ENCODE peak calls at places on chromosomes 11 and 22, in nine cellular contexts. H is H7; J is HuH-7; M is testis; V is NCI-H345; I is IMR-90; Y is stimulated activated CD4-positive, alpha-beta T cell treated with anti-CD3 and anti-CD28 coated beads, Interleukin-2, amount 100 ng/mL, for 48 hours; N is EH; Z is choroid plexus epithelial cell. P is an unnamed sample.

GRCh38 chr11:109845437-109845836 is 247.8 kb upstream of the ZC3H12C start:
- DNase-seq in H (no peak), J (no peak), M (no peak), V (no peak), I (no peak), Y (no peak), N (peak), Z (peak), P (no peak)

GRCh38 chr11:68163691-68164090 is 42.5 kb upstream of the CHKA start:
- DNase-seq in H (no peak), J (no peak), M (no peak), V (no peak), I (no peak), Y (no peak), N (no peak), Z (no peak), P (no peak)

GRCh38 chr11:44613081-44613628 is 47.7 kb downstream of the CD82 start:
- DNase-seq in H (no peak), J (no peak), M (no peak), V (no peak), I (no peak), Y (no peak), N (no peak), Z (no peak), P (no peak)

GRCh38 chr22:23751441-23751996 is 607 bp upstream of the ZNF70 start:
- DNase-seq in H (peak), J (peak), M (peak), V (peak), I (no peak), Y (no peak), N (no peak), Z (no peak), P (no peak)

GRCh38 chr22:42560381-42560780 is 6.6 kb downstream of the SERHL2 start:
- DNase-seq in H (peak), J (no peak), M (no peak), V (no peak), I (no peak), Y (no peak), N (no peak), Z (no peak), P (no peak)

GRCh38 chr11:65920035-65920802 is 993 bp downstream of the DRAP1 start:
- DNase-seq in H (no peak), J (no peak), M (peak), V (no peak), I (no peak), Y (no peak), N (no peak), Z (no peak), P (no peak)

GRCh38 chr11:12156301-12157140 is 46.1 kb downstream of the MICAL2 start:
- DNase-seq in H (no peak), J (no peak), M (peak), V (no peak), I (no peak), Y (no peak), N (no peak), Z (no peak), P (no peak)

GRCh38 chr11:47415091-47415854 is 6.9 kb downstream of the SLC39A13 start:
- DNase-seq in H (no peak), J (no peak), M (no peak), V (no peak), I (no peak), Y (no peak), N (no peak), Z (no peak), P (no peak)

GRCh38 chr11:20131744-20132666 is 28.3 kb downstream of the DBX1 start:
- DNase-seq in H (peak), J (peak), M (peak), V (no peak), I (peak), Y (peak), N (peak), Z (peak), P (peak)

GRCh38 chr11:44939673-44940072 is 11.0 kb downstream of the TP53I11 start:
- DNase-seq in H (peak), J (no peak), M (no peak), V (no peak), I (no peak), Y (no peak), N (peak), Z (no peak), P (peak)

GRCh38 chr11:131944709-131945108 is 574.3 kb downstream of the NTM start:
- DNase-seq in H (no peak), J (no peak), M (no peak), V (no peak), I (peak), Y (no peak), N (no peak), Z (peak), P (no peak)

GRCh38 chr11:84719935-84720577 is 907.1 kb downstream of the DLG2 start:
- DNase-seq in H (peak), J (no peak), M (no peak), V (peak), I (no peak), Y (no peak), N (no peak), Z (no peak), P (peak)

GRCh38 chr11:66335531-66336233 is 552 bp downstream of the RIN1 start:
- DNase-seq in H (peak), J (no peak), M (no peak), V (no peak), I (peak), Y (no peak), N (peak), Z (peak), P (peak)

GRCh38 chr22:22047776-22048175 is 65.2 kb upstream of the TOP3B start:
- DNase-seq in H (no peak), J (no peak), M (no peak), V (no peak), I (no peak), Y (no peak), N (no peak), Z (no peak), P (no peak)

GRCh38 chr22:31753005-31753633 is 700 bp upstream of the DEPDC5 start:
- DNase-seq in H (peak), J (peak), M (peak), V (no peak), I (no peak), Y (no peak), N (peak), Z (peak), P (peak)

GRCh38 chr11:46216040-46216764 is 61.3 kb upstream of the CREB3L1 start:
- DNase-seq in H (no peak), J (no peak), M (no peak), V (no peak), I (peak), Y (no peak), N (peak), Z (no peak), P (peak)

GRCh38 chr11:108871152-108871551 is 206.3 kb downstream of the DDX10 start:
- DNase-seq in H (peak), J (peak), M (peak), V (peak), I (peak), Y (no peak), N (peak), Z (peak), P (peak)

GRCh38 chr11:65492387-65492636 is 6.5 kb upstream of the MALAT1 start:
- DNase-seq in H (no peak), J (no peak), M (no peak), V (no peak), I (no peak), Y (no peak), N (no peak), Z (no peak), P (no peak)

GRCh38 chr11:11324090-11324489 is 29.0 kb downstream of the CSNK2A3 start:
- DNase-seq in H (no peak), J (no peak), M (no peak), V (no peak), I (peak), Y (no peak), N (peak), Z (no peak), P (no peak)

GRCh38 chr11:123519055-123519796 is 89.2 kb downstream of the GRAMD1B start:
- DNase-seq in H (peak), J (no peak), M (no peak), V (no peak), I (peak), Y (no peak), N (peak), Z (no peak), P (peak)

GRCh38 chr11:102592634-102593581 is 32.2 kb downstream of the MMP20 start:
- DNase-seq in H (peak), J (peak), M (no peak), V (no peak), I (peak), Y (no peak), N (peak), Z (peak), P (no peak)

GRCh38 chr11:110196241-110196754 is 100.1 kb downstream of the RDX start:
- DNase-seq in H (no peak), J (no peak), M (no peak), V (no peak), I (peak), Y (no peak), N (peak), Z (peak), P (peak)